ENCODE peak calls at places on chromosomes 6 and 20, in four cellular contexts. One of them, this sample, is unnamed.
A peak's percentile ranks its signal among the peaks of the same experiment; 100 is the strongest.

GRCh38 chr6:31070711-31071197 is 41.6 kb downstream of the C6orf15 start:
- DNase-seq in GM12878: no peak
- DNase-seq in K562: peak; percentile 28
- DNase-seq in HL-60: no peak
- DNase-seq in this sample: no peak

GRCh38 chr20:58431134-58431533 is 42.1 kb downstream of the VAPB start:
- DNase-seq in GM12878: no peak
- DNase-seq in HL-60: no peak
- DNase-seq in K562: no peak
- DNase-seq in this sample: no peak

GRCh38 chr6:46772038-46772437 is 21.2 kb upstream of the MEP1A start:
- DNase-seq in K562: no peak
- DNase-seq in GM12878: no peak
- DNase-seq in HL-60: no peak
- DNase-seq in this sample: no peak

GRCh38 chr20:23061713-23062561 is 12.5 kb upstream of the THBD start:
- DNase-seq in HL-60: peak; percentile 60
- DNase-seq in GM12878: no peak
- DNase-seq in K562: no peak
- DNase-seq in this sample: no peak

GRCh38 chr6:14501914-14502313 is 384.3 kb downstream of the CD83 start:
- DNase-seq in HL-60: no peak
- DNase-seq in K562: no peak
- DNase-seq in GM12878: no peak
- DNase-seq in this sample: no peak

GRCh38 chr6:39887692-39888450 is 46.4 kb downstream of the MOCS1 start:
- DNase-seq in GM12878: no peak
- DNase-seq in HL-60: no peak
- DNase-seq in K562: no peak
- DNase-seq in this sample: no peak

GRCh38 chr6:41462980-41463930 is 82.9 kb upstream of the FOXP4 start:
- DNase-seq in GM12878: no peak
- DNase-seq in K562: peak; percentile 89
- DNase-seq in HL-60: peak; percentile 18
- DNase-seq in this sample: no peak

GRCh38 chr20:710762-711120 is 35.1 kb upstream of the SCRT2 start:
- DNase-seq in GM12878: no peak
- DNase-seq in K562: no peak
- DNase-seq in HL-60: no peak
- DNase-seq in this sample: no peak

GRCh38 chr6:118708055-118708454 is 56.7 kb upstream of the CEP85L start:
- DNase-seq in GM12878: no peak
- DNase-seq in K562: peak; percentile 29
- DNase-seq in HL-60: no peak
- DNase-seq in this sample: no peak

GRCh38 chr6:28124350-28124970 is at the start of gene ZSCAN16:
- DNase-seq in GM12878: no peak
- DNase-seq in K562: no peak
- DNase-seq in HL-60: peak; percentile 88
- DNase-seq in this sample: peak; percentile 45

GRCh38 chr6:68296126-68296525 is 339.0 kb upstream of the ADGRB3 start:
- DNase-seq in GM12878: no peak
- DNase-seq in K562: no peak
- DNase-seq in HL-60: no peak
- DNase-seq in this sample: no peak

GRCh38 chr6:154908723-154909122 is 86.4 kb upstream of the TIAM2 start:
- DNase-seq in GM12878: no peak
- DNase-seq in K562: no peak
- DNase-seq in HL-60: no peak
- DNase-seq in this sample: no peak

GRCh38 chr6:44735631-44735963 is 348.1 kb downstream of the CDC5L start:
- DNase-seq in GM12878: peak; percentile 68
- DNase-seq in HL-60: no peak
- DNase-seq in K562: no peak
- DNase-seq in this sample: no peak

GRCh38 chr6:15462717-15463525 is 199.9 kb downstream of the DTNBP1 start:
- DNase-seq in K562: no peak
- DNase-seq in GM12878: no peak
- DNase-seq in HL-60: no peak
- DNase-seq in this sample: no peak

GRCh38 chr20:57693002-57693582 is 16.7 kb downstream of the PMEPA1 start:
- DNase-seq in K562: no peak
- DNase-seq in HL-60: no peak
- DNase-seq in GM12878: no peak
- DNase-seq in this sample: no peak

GRCh38 chr20:47276856-47277541 is 79.5 kb downstream of the ZMYND8 start:
- DNase-seq in GM12878: no peak
- DNase-seq in K562: no peak
- DNase-seq in HL-60: no peak
- DNase-seq in this sample: no peak

GRCh38 chr20:52179331-52180166 is 12.0 kb downstream of the ZFP64 start:
- DNase-seq in K562: no peak
- DNase-seq in HL-60: no peak
- DNase-seq in GM12878: peak; percentile 94
- DNase-seq in this sample: peak; percentile 61

GRCh38 chr20:63149531-63150207 is 66.3 kb downstream of the YTHDF1 start:
- DNase-seq in GM12878: no peak
- DNase-seq in K562: no peak
- DNase-seq in HL-60: no peak
- DNase-seq in this sample: no peak

GRCh38 chr6:119079288-119079809 is 885 bp upstream of the FAM184A start:
- DNase-seq in GM12878: no peak
- DNase-seq in HL-60: no peak
- DNase-seq in K562: no peak
- DNase-seq in this sample: no peak

GRCh38 chr6:77231438-77232305 is 231.6 kb downstream of the HTR1B start:
- DNase-seq in GM12878: no peak
- DNase-seq in HL-60: no peak
- DNase-seq in K562: no peak
- DNase-seq in this sample: no peak

DNA sequence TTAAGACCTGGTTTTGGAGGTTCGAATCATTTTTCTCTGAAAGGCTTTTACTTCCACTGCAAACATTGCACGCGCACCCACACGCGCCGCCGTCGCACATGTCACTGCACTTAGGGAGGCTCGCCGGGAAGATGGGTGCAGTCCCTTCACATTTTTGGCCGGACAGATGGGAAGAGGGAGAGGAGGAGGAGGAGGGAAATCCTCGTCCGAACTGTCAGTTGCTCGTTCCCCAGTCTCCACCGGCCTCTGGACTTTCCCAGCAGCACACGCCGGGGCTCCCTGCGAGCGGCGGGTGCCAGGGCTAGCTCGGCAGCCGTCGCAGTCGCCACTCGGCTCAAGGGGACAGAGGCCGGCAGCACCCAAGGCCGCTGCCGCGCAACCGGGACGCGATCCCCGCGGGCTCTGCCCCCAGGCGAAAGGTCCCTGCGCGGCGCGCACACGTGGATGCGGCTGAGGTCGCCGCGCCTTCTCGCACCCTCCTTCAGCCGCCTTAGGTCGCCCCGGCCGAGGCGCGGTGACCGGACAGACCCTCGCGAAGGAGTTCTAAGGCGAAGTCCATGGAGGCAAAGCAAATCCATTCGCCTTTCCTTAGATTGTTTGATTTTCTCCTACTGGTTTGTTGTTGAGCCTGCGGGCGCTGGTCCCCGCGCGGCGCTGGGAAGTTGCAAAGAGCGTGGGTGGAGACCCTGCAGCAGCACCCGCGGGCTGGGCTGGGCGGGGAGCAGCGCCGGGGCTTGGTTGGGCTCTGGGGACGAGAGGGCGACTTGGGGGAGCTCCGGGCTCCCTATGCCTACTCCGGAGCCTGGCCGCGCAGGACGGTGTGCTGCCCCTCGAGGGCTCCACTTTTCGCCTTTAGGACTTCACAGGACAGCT is 1.2 kb downstream of the MYB start:
- DNase-seq in HL-60: no peak
- DNase-seq in K562: peak; percentile 28
- DNase-seq in GM12878: no peak
- DNase-seq in this sample: no peak
- TF ChIP-seq SPI1 in HL-60: no peak
- TF ChIP-seq SPI1 in K562: no peak
- TF ChIP-seq SPI1 in GM12878: no peak
- TF ChIP-seq SPI1 in this sample: no peak

GRCh38 chr20:8306916-8307315 is 174.8 kb downstream of the PLCB1 start:
- DNase-seq in HL-60: no peak
- DNase-seq in K562: no peak
- DNase-seq in GM12878: no peak
- DNase-seq in this sample: no peak

GRCh38 chr20:8305449-8305978 is 173.4 kb downstream of the PLCB1 start:
- DNase-seq in HL-60: peak; percentile 70
- DNase-seq in GM12878: peak; percentile 30
- DNase-seq in K562: peak; percentile 24
- DNase-seq in this sample: peak; percentile 9

GRCh38 chr20:8303651-8304050 is 171.6 kb downstream of the PLCB1 start:
- DNase-seq in GM12878: no peak
- DNase-seq in HL-60: no peak
- DNase-seq in K562: no peak
- DNase-seq in this sample: no peak

GRCh38 chr20:8301655-8302054 is 169.6 kb downstream of the PLCB1 start:
- DNase-seq in K562: no peak
- DNase-seq in GM12878: no peak
- DNase-seq in HL-60: no peak
- DNase-seq in this sample: no peak

DNA sequence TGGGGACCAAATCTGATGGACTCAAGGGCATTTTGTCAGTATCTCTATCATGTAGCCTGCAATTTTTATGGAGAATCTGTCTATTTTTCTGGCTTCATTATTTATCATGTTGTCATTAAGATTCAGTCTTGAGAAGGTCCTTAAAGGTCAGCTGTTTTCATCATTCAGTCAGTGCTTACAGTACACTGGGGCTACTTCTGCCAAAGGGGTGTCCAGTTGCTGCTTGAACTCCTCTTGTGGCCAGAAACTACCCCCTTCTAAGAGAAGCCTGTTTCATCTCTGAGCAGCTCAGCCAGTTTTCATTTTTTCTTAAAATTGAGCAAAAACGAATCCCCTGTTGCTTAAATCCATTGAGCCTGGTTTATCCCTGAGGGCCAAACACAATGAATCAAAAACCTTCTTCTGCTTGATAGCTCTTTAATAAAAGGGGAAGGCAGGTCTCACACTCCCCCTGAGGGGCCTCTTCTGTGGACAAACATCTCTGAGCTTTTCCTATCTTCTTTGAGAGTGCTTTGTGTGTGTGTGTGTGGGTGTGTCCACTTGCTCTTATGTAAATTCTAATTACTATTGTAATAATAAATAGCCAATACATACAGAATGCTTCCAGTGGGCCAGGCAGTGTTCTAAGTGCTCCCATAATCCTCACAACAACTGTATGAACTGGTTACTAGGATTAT is 172.2 kb downstream of the PLCB1 start:
- DNase-seq in GM12878: no peak
- DNase-seq in HL-60: no peak
- DNase-seq in K562: no peak
- DNase-seq in this sample: no peak
- TF ChIP-seq SPI1 in GM12878: no peak
- TF ChIP-seq SPI1 in HL-60: no peak
- TF ChIP-seq SPI1 in K562: no peak
- TF ChIP-seq SPI1 in this sample: no peak

GRCh38 chr20:50788045-50788867 is 6.6 kb upstream of the BCAS4 start:
- DNase-seq in HL-60: no peak
- DNase-seq in GM12878: no peak
- DNase-seq in K562: peak; percentile 68
- DNase-seq in this sample: no peak
- TF ChIP-seq SPI1 in HL-60: no peak
- TF ChIP-seq SPI1 in GM12878: no peak
- TF ChIP-seq SPI1 in K562: no peak
- TF ChIP-seq SPI1 in this sample: no peak

GRCh38 chr20:41392871-41393704 is 26.5 kb upstream of the EMILIN3 start:
- DNase-seq in GM12878: no peak
- DNase-seq in HL-60: no peak
- DNase-seq in K562: no peak
- DNase-seq in this sample: no peak
- TF ChIP-seq SPI1 in GM12878: no peak
- TF ChIP-seq SPI1 in HL-60: no peak
- TF ChIP-seq SPI1 in K562: no peak
- TF ChIP-seq SPI1 in this sample: no peak

GRCh38 chr6:3456395-3456767 is 469 bp downstream of the SLC22A23 start:
- DNase-seq in K562: peak; percentile 62
- DNase-seq in GM12878: no peak
- DNase-seq in HL-60: no peak
- DNase-seq in this sample: peak; percentile 53
- TF ChIP-seq SPI1 in K562: no peak
- TF ChIP-seq SPI1 in GM12878: no peak
- TF ChIP-seq SPI1 in HL-60: no peak
- TF ChIP-seq SPI1 in this sample: no peak

This sample was measured in GM12891.